ENCODE peak calls at places on chromosomes 16 and 17, in six cellular contexts. M is NCI-H345, B is astrocyte of the hippocampus, K is C1 segment of cervical spinal cord, T is stromal cell of bone marrow, F is substantia nigra. S is an unnamed sample.

GRCh38 chr16:47927330-47927729 is 228.5 kb downstream of the ABCC12 start:
- DNase-seq in M (no peak), B (peak; percentile 52), K (no peak), T (no peak), F (no peak), S (peak; percentile 6)

GRCh38 chr17:70644093-70644492 is 474.8 kb downstream of the KCNJ2 start:
- DNase-seq in M (no peak), B (no peak), K (no peak), T (no peak), F (no peak), S (no peak)

GRCh38 chr17:50331085-50331791 is 14.7 kb upstream of the XYLT2 start:
- DNase-seq in M (no peak), B (peak; percentile 90), K (no peak), T (peak; percentile 96), F (no peak), S (peak; percentile 78)

GRCh38 chr16:21158208-21159110 is at the start of gene LDAF1:
- DNase-seq in M (peak; percentile 72), B (peak; percentile 88), K (peak; percentile 30), T (peak; percentile 68), F (peak; percentile 5), S (no peak)

GRCh38 chr16:17301184-17301583 is 169.6 kb downstream of the XYLT1 start:
- DNase-seq in M (no peak), B (no peak), K (no peak), T (no peak), F (no peak), S (no peak)

GRCh38 chr16:15694499-15694898 is 44.5 kb downstream of the NDE1 start:
- DNase-seq in M (no peak), B (no peak), K (no peak), T (no peak), F (no peak), S (no peak)

GRCh38 chr17:73646409-73647305 is 2.4 kb upstream of the SDK2 start:
- DNase-seq in M (peak; percentile 41), B (no peak), K (no peak), T (no peak), F (no peak), S (no peak)

GRCh38 chr17:43769859-43770258 is 8.9 kb downstream of the DUSP3 start:
- DNase-seq in M (no peak), B (no peak), K (no peak), T (no peak), F (no peak), S (no peak)

GRCh38 chr17:66465701-66466100 is 163.3 kb downstream of the PRKCA start:
- DNase-seq in M (no peak), B (no peak), K (no peak), T (no peak), F (no peak), S (no peak)

GRCh38 chr17:13477180-13477611 is 124.5 kb downstream of the HS3ST3A1 start:
- DNase-seq in M (no peak), B (peak; percentile 35), K (no peak), T (no peak), F (no peak), S (no peak)

GRCh38 chr16:63983401-63983800 is 1138.5 kb downstream of the CDH11 start:
- DNase-seq in M (peak; percentile 66), B (no peak), K (no peak), T (no peak), F (no peak), S (no peak)

GRCh38 chr16:89828870-89829629 is 775 bp downstream of the SPIRE2 start:
- DNase-seq in M (no peak), B (no peak), K (no peak), T (no peak), F (no peak), S (no peak)

GRCh38 chr17:76714822-76715461 is 4.2 kb upstream of the MXRA7 start:
- DNase-seq in M (peak; percentile 47), B (peak; percentile 79), K (no peak), T (no peak), F (no peak), S (no peak)

S was measured in GM04503.